ENCODE peak calls at places on chromosomes 6 and 20, in nine cellular contexts. One of them, this sample, is unnamed.

GRCh38 chr6:11621119-11621518 is 83.6 kb downstream of the TMEM170B start:
- DNase-seq in HTR-8/SVneo: no peak
- DNase-seq in sciatic nerve: no peak
- DNase-seq in hypothalamus: no peak
- DNase-seq in skeletal muscle cell: no peak
- DNase-seq in cerebellum: no peak
- DNase-seq in IMR-90: no peak
- DNase-seq in caudate nucleus: no peak
- DNase-seq in GM03348: no peak
- DNase-seq in this sample: peak; percentile 25

GRCh38 chr6:107656381-107656780 is 166.5 kb downstream of the SOBP start:
- DNase-seq in HTR-8/SVneo: no peak
- DNase-seq in sciatic nerve: no peak
- DNase-seq in hypothalamus: no peak
- DNase-seq in skeletal muscle cell: no peak
- DNase-seq in cerebellum: no peak
- DNase-seq in IMR-90: peak; percentile 41
- DNase-seq in caudate nucleus: no peak
- DNase-seq in GM03348: peak; percentile 31
- DNase-seq in this sample: no peak

GRCh38 chr6:19587238-19587942 is 249.8 kb upstream of the ID4 start:
- DNase-seq in HTR-8/SVneo: no peak
- DNase-seq in sciatic nerve: no peak
- DNase-seq in hypothalamus: no peak
- DNase-seq in skeletal muscle cell: no peak
- DNase-seq in cerebellum: peak; percentile 42
- DNase-seq in IMR-90: no peak
- DNase-seq in caudate nucleus: no peak
- DNase-seq in GM03348: no peak
- DNase-seq in this sample: no peak

GRCh38 chr6:87697581-87698552 is 4.2 kb downstream of the AKIRIN2 start:
- DNase-seq in HTR-8/SVneo: no peak
- DNase-seq in sciatic nerve: no peak
- DNase-seq in hypothalamus: peak; percentile 27
- DNase-seq in skeletal muscle cell: peak; percentile 89
- DNase-seq in cerebellum: peak; percentile 17
- DNase-seq in IMR-90: peak; percentile 91
- DNase-seq in caudate nucleus: no peak
- DNase-seq in GM03348: peak; percentile 61
- DNase-seq in this sample: no peak

GRCh38 chr6:149473080-149474052 is 11.4 kb downstream of the ZC3H12D start:
- DNase-seq in HTR-8/SVneo: no peak
- DNase-seq in sciatic nerve: no peak
- DNase-seq in hypothalamus: no peak
- DNase-seq in skeletal muscle cell: no peak
- DNase-seq in cerebellum: no peak
- DNase-seq in IMR-90: no peak
- DNase-seq in caudate nucleus: no peak
- DNase-seq in GM03348: no peak
- DNase-seq in this sample: no peak

GRCh38 chr6:161079566-161080262 is 88.1 kb downstream of the MAP3K4 start:
- DNase-seq in HTR-8/SVneo: peak; percentile 34
- DNase-seq in sciatic nerve: no peak
- DNase-seq in hypothalamus: no peak
- DNase-seq in skeletal muscle cell: peak; percentile 77
- DNase-seq in cerebellum: no peak
- DNase-seq in IMR-90: peak; percentile 88
- DNase-seq in caudate nucleus: no peak
- DNase-seq in GM03348: peak; percentile 74
- DNase-seq in this sample: no peak

GRCh38 chr6:1002989-1003388 is 308.9 kb upstream of the FOXQ1 start:
- DNase-seq in HTR-8/SVneo: no peak
- DNase-seq in sciatic nerve: no peak
- DNase-seq in hypothalamus: no peak
- DNase-seq in skeletal muscle cell: no peak
- DNase-seq in cerebellum: no peak
- DNase-seq in IMR-90: no peak
- DNase-seq in caudate nucleus: no peak
- DNase-seq in GM03348: no peak
- DNase-seq in this sample: no peak

GRCh38 chr6:42520786-42521607 is 42.8 kb upstream of the UBR2 start:
- DNase-seq in HTR-8/SVneo: peak; percentile 14
- DNase-seq in sciatic nerve: no peak
- DNase-seq in hypothalamus: no peak
- DNase-seq in skeletal muscle cell: no peak
- DNase-seq in cerebellum: no peak
- DNase-seq in IMR-90: peak; percentile 80
- DNase-seq in caudate nucleus: no peak
- DNase-seq in GM03348: peak; percentile 40
- DNase-seq in this sample: no peak

GRCh38 chr6:132060591-132060990 is 109.4 kb upstream of the CCN2 start:
- DNase-seq in HTR-8/SVneo: no peak
- DNase-seq in sciatic nerve: no peak
- DNase-seq in hypothalamus: no peak
- DNase-seq in skeletal muscle cell: peak; percentile 85
- DNase-seq in cerebellum: no peak
- DNase-seq in IMR-90: peak; percentile 97
- DNase-seq in caudate nucleus: no peak
- DNase-seq in GM03348: no peak
- DNase-seq in this sample: no peak

GRCh38 chr6:38178584-38178886 is 359.0 kb downstream of the ZFAND3 start:
- DNase-seq in HTR-8/SVneo: no peak
- DNase-seq in sciatic nerve: peak; percentile 25
- DNase-seq in hypothalamus: no peak
- DNase-seq in skeletal muscle cell: no peak
- DNase-seq in cerebellum: no peak
- DNase-seq in IMR-90: no peak
- DNase-seq in caudate nucleus: no peak
- DNase-seq in GM03348: no peak
- DNase-seq in this sample: no peak

GRCh38 chr6:134589512-134589911 is 271.6 kb upstream of the SGK1 start:
- DNase-seq in HTR-8/SVneo: peak; percentile 80
- DNase-seq in sciatic nerve: no peak
- DNase-seq in hypothalamus: no peak
- DNase-seq in skeletal muscle cell: peak; percentile 99
- DNase-seq in cerebellum: no peak
- DNase-seq in IMR-90: peak; percentile 100
- DNase-seq in caudate nucleus: no peak
- DNase-seq in GM03348: peak; percentile 86
- DNase-seq in this sample: no peak

GRCh38 chr6:55541024-55541423 is 38.0 kb downstream of the HMGCLL1 start:
- DNase-seq in HTR-8/SVneo: no peak
- DNase-seq in sciatic nerve: no peak
- DNase-seq in hypothalamus: no peak
- DNase-seq in skeletal muscle cell: no peak
- DNase-seq in cerebellum: no peak
- DNase-seq in IMR-90: no peak
- DNase-seq in caudate nucleus: no peak
- DNase-seq in GM03348: no peak
- DNase-seq in this sample: no peak

GRCh38 chr20:17849901-17850673 is 118.5 kb downstream of the SNX5 start:
- DNase-seq in HTR-8/SVneo: peak; percentile 81
- DNase-seq in sciatic nerve: peak; percentile 62
- DNase-seq in hypothalamus: no peak
- DNase-seq in skeletal muscle cell: peak; percentile 78
- DNase-seq in cerebellum: peak; percentile 68
- DNase-seq in IMR-90: peak; percentile 99
- DNase-seq in caudate nucleus: no peak
- DNase-seq in GM03348: peak; percentile 95
- DNase-seq in this sample: no peak

GRCh38 chr20:15700147-15700765 is 873.0 kb downstream of the KIF16B start:
- DNase-seq in HTR-8/SVneo: no peak
- DNase-seq in sciatic nerve: no peak
- DNase-seq in hypothalamus: no peak
- DNase-seq in skeletal muscle cell: no peak
- DNase-seq in cerebellum: no peak
- DNase-seq in IMR-90: no peak
- DNase-seq in caudate nucleus: no peak
- DNase-seq in GM03348: peak; percentile 8
- DNase-seq in this sample: no peak

GRCh38 chr20:16491277-16491912 is 81.9 kb downstream of the KIF16B start:
- DNase-seq in HTR-8/SVneo: no peak
- DNase-seq in sciatic nerve: no peak
- DNase-seq in hypothalamus: no peak
- DNase-seq in skeletal muscle cell: no peak
- DNase-seq in cerebellum: no peak
- DNase-seq in IMR-90: peak; percentile 49
- DNase-seq in caudate nucleus: no peak
- DNase-seq in GM03348: peak; percentile 39
- DNase-seq in this sample: no peak

GRCh38 chr6:162124710-162125435 is 602.7 kb downstream of the PRKN start:
- DNase-seq in HTR-8/SVneo: no peak
- DNase-seq in sciatic nerve: no peak
- DNase-seq in hypothalamus: no peak
- DNase-seq in skeletal muscle cell: no peak
- DNase-seq in cerebellum: no peak
- DNase-seq in IMR-90: no peak
- DNase-seq in caudate nucleus: no peak
- DNase-seq in GM03348: no peak
- DNase-seq in this sample: no peak

GRCh38 chr20:40506567-40506966 is 182.5 kb downstream of the MAFB start:
- DNase-seq in HTR-8/SVneo: peak; percentile 83
- DNase-seq in sciatic nerve: peak; percentile 93
- DNase-seq in hypothalamus: peak; percentile 28
- DNase-seq in skeletal muscle cell: peak; percentile 92
- DNase-seq in cerebellum: no peak
- DNase-seq in IMR-90: peak; percentile 80
- DNase-seq in caudate nucleus: peak; percentile 21
- DNase-seq in GM03348: peak; percentile 96
- DNase-seq in this sample: no peak

GRCh38 chr6:134324766-134325165 is 6.9 kb upstream of the SGK1 start:
- DNase-seq in HTR-8/SVneo: no peak
- DNase-seq in sciatic nerve: no peak
- DNase-seq in hypothalamus: no peak
- DNase-seq in skeletal muscle cell: no peak
- DNase-seq in cerebellum: no peak
- DNase-seq in IMR-90: no peak
- DNase-seq in caudate nucleus: no peak
- DNase-seq in GM03348: no peak
- DNase-seq in this sample: no peak

GRCh38 chr6:11462742-11463414 is 74.7 kb upstream of the TMEM170B start:
- DNase-seq in HTR-8/SVneo: no peak
- DNase-seq in sciatic nerve: no peak
- DNase-seq in hypothalamus: no peak
- DNase-seq in skeletal muscle cell: peak; percentile 20
- DNase-seq in cerebellum: no peak
- DNase-seq in IMR-90: peak; percentile 46
- DNase-seq in caudate nucleus: no peak
- DNase-seq in GM03348: no peak
- DNase-seq in this sample: no peak

GRCh38 chr20:37821691-37822655 is 81.0 kb upstream of the VSTM2L start:
- DNase-seq in HTR-8/SVneo: peak; percentile 81
- DNase-seq in sciatic nerve: no peak
- DNase-seq in hypothalamus: no peak
- DNase-seq in skeletal muscle cell: peak; percentile 81
- DNase-seq in cerebellum: no peak
- DNase-seq in IMR-90: peak; percentile 91
- DNase-seq in caudate nucleus: no peak
- DNase-seq in GM03348: peak; percentile 91
- DNase-seq in this sample: no peak

GRCh38 chr6:2992330-2992979 is 7.2 kb upstream of the NQO2 start:
- DNase-seq in HTR-8/SVneo: no peak
- DNase-seq in sciatic nerve: no peak
- DNase-seq in hypothalamus: no peak
- DNase-seq in skeletal muscle cell: no peak
- DNase-seq in cerebellum: no peak
- DNase-seq in IMR-90: no peak
- DNase-seq in caudate nucleus: no peak
- DNase-seq in GM03348: no peak
- DNase-seq in this sample: no peak

GRCh38 chr6:36442671-36443497 is at the start of the genes KCTD20 and PXT1:
- DNase-seq in HTR-8/SVneo: peak; percentile 84
- DNase-seq in sciatic nerve: peak; percentile 93
- DNase-seq in hypothalamus: peak; percentile 76
- DNase-seq in skeletal muscle cell: peak; percentile 81
- DNase-seq in cerebellum: peak; percentile 88
- DNase-seq in IMR-90: peak; percentile 88
- DNase-seq in caudate nucleus: peak; percentile 68
- DNase-seq in GM03348: peak; percentile 95
- DNase-seq in this sample: peak; percentile 60

GRCh38 chr6:163935158-163935762 is 520.7 kb downstream of the QKI start:
- DNase-seq in HTR-8/SVneo: no peak
- DNase-seq in sciatic nerve: no peak
- DNase-seq in hypothalamus: no peak
- DNase-seq in skeletal muscle cell: no peak
- DNase-seq in cerebellum: no peak
- DNase-seq in IMR-90: peak; percentile 4
- DNase-seq in caudate nucleus: no peak
- DNase-seq in GM03348: no peak
- DNase-seq in this sample: no peak

GRCh38 chr20:33681728-33682353 is 4.3 kb downstream of the E2F1 start:
- DNase-seq in HTR-8/SVneo: no peak
- DNase-seq in sciatic nerve: no peak
- DNase-seq in hypothalamus: no peak
- DNase-seq in skeletal muscle cell: no peak
- DNase-seq in cerebellum: no peak
- DNase-seq in IMR-90: no peak
- DNase-seq in caudate nucleus: no peak
- DNase-seq in GM03348: no peak
- DNase-seq in this sample: no peak

GRCh38 chr6:168278904-168279303 is 40.7 kb downstream of the DACT2 start:
- DNase-seq in HTR-8/SVneo: no peak
- DNase-seq in sciatic nerve: no peak
- DNase-seq in hypothalamus: no peak
- DNase-seq in skeletal muscle cell: no peak
- DNase-seq in cerebellum: no peak
- DNase-seq in IMR-90: no peak
- DNase-seq in caudate nucleus: no peak
- DNase-seq in GM03348: no peak
- DNase-seq in this sample: no peak

GRCh38 chr6:29926795-29927427 is 15.4 kb upstream of the HLA-A start:
- DNase-seq in HTR-8/SVneo: no peak
- DNase-seq in sciatic nerve: peak; percentile 87
- DNase-seq in hypothalamus: no peak
- DNase-seq in skeletal muscle cell: no peak
- DNase-seq in cerebellum: peak; percentile 38
- DNase-seq in IMR-90: peak; percentile 73
- DNase-seq in caudate nucleus: peak; percentile 32
- DNase-seq in GM03348: peak; percentile 77
- DNase-seq in this sample: peak; percentile 37

GRCh38 chr6:5619249-5619648 is 357.9 kb downstream of the FARS2 start:
- DNase-seq in HTR-8/SVneo: no peak
- DNase-seq in sciatic nerve: no peak
- DNase-seq in hypothalamus: no peak
- DNase-seq in skeletal muscle cell: no peak
- DNase-seq in cerebellum: no peak
- DNase-seq in IMR-90: no peak
- DNase-seq in caudate nucleus: no peak
- DNase-seq in GM03348: no peak
- DNase-seq in this sample: no peak

GRCh38 chr6:38150681-38151296 is 331.3 kb downstream of the ZFAND3 start:
- DNase-seq in HTR-8/SVneo: no peak
- DNase-seq in sciatic nerve: no peak
- DNase-seq in hypothalamus: no peak
- DNase-seq in skeletal muscle cell: no peak
- DNase-seq in cerebellum: no peak
- DNase-seq in IMR-90: no peak
- DNase-seq in caudate nucleus: no peak
- DNase-seq in GM03348: no peak
- DNase-seq in this sample: no peak

GRCh38 chr6:170165085-170165484 is 125.8 kb downstream of the DLL1 start:
- DNase-seq in HTR-8/SVneo: no peak
- DNase-seq in sciatic nerve: no peak
- DNase-seq in hypothalamus: no peak
- DNase-seq in skeletal muscle cell: no peak
- DNase-seq in cerebellum: no peak
- DNase-seq in IMR-90: no peak
- DNase-seq in caudate nucleus: no peak
- DNase-seq in GM03348: no peak
- DNase-seq in this sample: no peak

GRCh38 chr6:1524040-1524480 is 85.7 kb upstream of the FOXC1 start:
- DNase-seq in HTR-8/SVneo: no peak
- DNase-seq in sciatic nerve: peak; percentile 93
- DNase-seq in hypothalamus: peak; percentile 33
- DNase-seq in skeletal muscle cell: peak; percentile 10
- DNase-seq in cerebellum: peak; percentile 41
- DNase-seq in IMR-90: peak; percentile 33
- DNase-seq in caudate nucleus: no peak
- DNase-seq in GM03348: peak; percentile 87
- DNase-seq in this sample: no peak

GRCh38 chr6:52352239-52353008 is 9.5 kb upstream of the PAQR8 start:
- DNase-seq in HTR-8/SVneo: peak; percentile 85
- DNase-seq in sciatic nerve: no peak
- DNase-seq in hypothalamus: no peak
- DNase-seq in skeletal muscle cell: peak; percentile 88
- DNase-seq in cerebellum: no peak
- DNase-seq in IMR-90: peak; percentile 98
- DNase-seq in caudate nucleus: no peak
- DNase-seq in GM03348: peak; percentile 82
- DNase-seq in this sample: peak; percentile 32